ENCODE peak calls at places on chromosomes 3 and 15, in four cellular contexts. I, P, X and O are unnamed samples.

GRCh38 chr15:67927501-67928156 is 87.8 kb upstream of the RNU6-1 start:
- DNase-seq in I (no peak), P (peak; percentile 31), X (peak; percentile 98), O (no peak)

GRCh38 chr3:15542641-15543040 is 21.1 kb upstream of the COLQ start:
- DNase-seq in I (no peak), P (peak; percentile 9), X (no peak), O (no peak)

GRCh38 chr3:24043985-24044384 is 98.9 kb downstream of the NR1D2 start:
- DNase-seq in I (no peak), P (no peak), X (no peak), O (no peak)

GRCh38 chr15:100338971-100339444 is 2.8 kb downstream of the ADAMTS17 start:
- DNase-seq in I (peak; percentile 66), P (peak; percentile 69), X (peak; percentile 79), O (peak; percentile 52)

GRCh38 chr15:30940359-30940758 is 36.6 kb downstream of the FAN1 start:
- DNase-seq in I (no peak), P (no peak), X (no peak), O (no peak)

GRCh38 chr3:126518779-126519177 is 1.2 kb upstream of the UROC1 start:
- DNase-seq in I (no peak), P (no peak), X (no peak), O (no peak)

GRCh38 chr15:79644091-79644490 is 212.0 kb downstream of the MINAR1 start:
- DNase-seq in I (no peak), P (peak; percentile 87), X (peak; percentile 84), O (no peak)

GRCh38 chr3:82000773-82001172 is 239.3 kb upstream of the GBE1 start:
- DNase-seq in I (no peak), P (no peak), X (peak; percentile 21), O (no peak)

GRCh38 chr3:123986427-123986826 is 5.5 kb downstream of the ROPN1 start:
- DNase-seq in I (no peak), P (no peak), X (no peak), O (no peak)

GRCh38 chr15:91128028-91128427 is 28.0 kb downstream of the SV2B start:
- DNase-seq in I (no peak), P (no peak), X (no peak), O (no peak)

GRCh38 chr15:47505712-47506542 is 211.4 kb upstream of the SEMA6D start:
- DNase-seq in I (no peak), P (peak; percentile 37), X (no peak), O (no peak)

GRCh38 chr15:25169318-25169717 is 214.5 kb downstream of the SNRPN start:
- DNase-seq in I (no peak), P (no peak), X (no peak), O (no peak)

GRCh38 chr15:59997070-59997701 is 6.9 kb upstream of the FOXB1 start:
- DNase-seq in I (peak; percentile 94), P (no peak), X (no peak), O (no peak)

GRCh38 chr3:14548321-14548729 is 8.2 kb upstream of the GRIP2 start:
- DNase-seq in I (peak; percentile 76), P (peak; percentile 70), X (peak; percentile 45), O (no peak)

GRCh38 chr15:100468265-100468664 is 60.5 kb downstream of the CERS3 start:
- DNase-seq in I (no peak), P (peak; percentile 2), X (peak; percentile 41), O (no peak)

GRCh38 chr3:87167634-87168456 is 59.3 kb upstream of the CHMP2B start:
- DNase-seq in I (no peak), P (peak; percentile 70), X (peak; percentile 34), O (no peak)

GRCh38 chr3:188164248-188164687 is 10.3 kb downstream of the LPP start:
- DNase-seq in I (no peak), P (no peak), X (no peak), O (peak; percentile 100)

GRCh38 chr3:140128217-140129137 is 193.5 kb downstream of the CLSTN2 start:
- DNase-seq in I (peak; percentile 78), P (peak; percentile 61), X (no peak), O (no peak)

GRCh38 chr3:170499562-170500156 is 81.0 kb downstream of the CLDN11 start:
- DNase-seq in I (no peak), P (peak; percentile 85), X (peak; percentile 40), O (no peak)

DNA sequence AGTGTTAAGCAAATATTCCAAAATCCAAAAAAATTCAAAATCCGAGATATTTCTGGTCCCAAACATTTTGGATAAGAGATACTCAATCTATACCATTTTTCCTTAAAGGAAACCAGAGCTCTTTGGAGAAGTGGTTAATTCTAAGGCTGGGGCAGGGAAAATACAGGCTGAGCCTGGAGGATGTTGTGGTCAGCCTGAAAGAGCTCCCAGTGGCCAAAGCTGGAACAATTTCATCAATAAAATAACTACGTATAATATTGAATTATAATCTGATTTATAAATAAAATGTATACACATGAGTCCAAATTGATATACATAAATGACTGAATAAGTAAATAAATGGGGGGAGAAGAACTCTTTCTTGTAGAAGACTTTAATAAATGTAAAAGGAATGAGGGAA is 24.6 kb downstream of the PPARG start:
- DNase-seq in I (no peak), P (no peak), X (no peak), O (no peak)
- TF ChIP-seq EZH2 in I (no peak), P (no peak), X (no peak), O (no peak)

GRCh38 chr15:39665629-39666245 is 84.9 kb downstream of the THBS1 start:
- DNase-seq in I (no peak), P (no peak), X (no peak), O (no peak)
- H2AFZ ChIP-seq in I (no peak overlapping the region), P (peak overlapping the region; percentile 2), X (no peak overlapping the region), O (no peak overlapping the region)

GRCh38 chr3:141392416-141392815 is 24.1 kb downstream of the ZBTB38 start:
- DNase-seq in I (no peak), P (no peak), X (no peak), O (no peak)

GRCh38 chr3:141394560-141394959 is 26.3 kb downstream of the ZBTB38 start:
- DNase-seq in I (no peak), P (no peak), X (no peak), O (no peak)

GRCh38 chr3:141392018-141392370 is 23.7 kb downstream of the ZBTB38 start:
- DNase-seq in I (no peak), P (no peak), X (no peak), O (no peak)

GRCh38 chr3:141395005-141395589 is 26.8 kb downstream of the ZBTB38 start:
- DNase-seq in I (no peak), P (no peak), X (no peak), O (no peak)

GRCh38 chr3:141393151-141394076 is 25.1 kb downstream of the ZBTB38 start:
- DNase-seq in I (no peak), P (no peak), X (no peak), O (peak; percentile 65)
- TF ChIP-seq EZH2 in I (no peak), P (no peak), X (no peak), O (no peak)

GRCh38 chr15:39193611-39194010 is 387.3 kb upstream of the THBS1 start:
- DNase-seq in I (no peak), P (peak; percentile 41), X (no peak), O (no peak)
- H2AFZ ChIP-seq in I (no peak overlapping the region), P (no peak overlapping the region), X (no peak overlapping the region), O (no peak overlapping the region)

GRCh38 chr3:147370316-147370715 is 36.0 kb downstream of the ZIC4 start:
- DNase-seq in I (no peak), P (no peak), X (no peak), O (no peak)

GRCh38 chr3:147371141-147371540 is 35.2 kb downstream of the ZIC4 start:
- DNase-seq in I (peak; percentile 58), P (no peak), X (no peak), O (no peak)

GRCh38 chr3:147368561-147369151 is 37.7 kb downstream of the ZIC4 start:
- DNase-seq in I (no peak), P (no peak), X (no peak), O (no peak)

GRCh38 chr3:147369231-147369630 is 37.1 kb downstream of the ZIC4 start:
- DNase-seq in I (no peak), P (no peak), X (no peak), O (no peak)

DNA sequence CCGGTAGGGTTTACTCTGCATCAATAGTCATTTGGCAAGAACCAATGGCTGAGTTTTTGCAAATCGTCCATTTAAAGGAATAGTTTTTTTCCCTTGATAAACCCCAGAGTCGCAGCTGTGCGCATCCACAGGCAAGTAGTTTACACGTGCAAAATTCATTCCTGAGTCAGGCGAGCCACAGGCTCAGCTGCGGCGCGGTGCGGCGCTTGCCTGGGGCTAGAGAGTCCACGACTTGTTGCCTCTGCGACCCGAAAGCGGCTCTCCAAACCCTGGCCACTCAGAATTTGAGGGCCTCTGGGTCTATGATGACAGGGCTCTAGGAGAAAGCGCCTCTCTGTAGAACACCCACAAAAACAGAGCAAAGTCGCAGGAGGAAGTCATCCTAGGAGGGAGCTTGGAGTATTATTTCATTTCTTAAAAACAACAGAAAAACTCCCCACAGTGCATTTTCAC is 36.6 kb downstream of the ZIC4 start:
- DNase-seq in I (peak; percentile 60), P (no peak), X (no peak), O (no peak)
- TF ChIP-seq EZH2 in I (peak; percentile 88), P (no peak), X (no peak), O (no peak)